ENCODE peak calls at places on chromosomes 5 and 9, in seven cellular contexts. K is spleen, E is HCT116, I is suprapubic skin, M is SJSA1, R is thyroid gland, D is ovary. Q is an unnamed sample.

GRCh38 chr5:137890850-137891249 is 1.6 kb downstream of the PKD2L2 start:
- DNase-seq in I (no peak), D (no peak), M (no peak), R (no peak), K (no peak), E (no peak), Q (no peak)

GRCh38 chr5:157911568-157911967 is 52.6 kb upstream of the CLINT1 start:
- DNase-seq in M (no peak), R (no peak), K (no peak), I (no peak), E (no peak), D (no peak), Q (no peak)

GRCh38 chr5:55160493-55161209 is 680 bp downstream of the GPX8 start:
- DNase-seq in R (peak; percentile 79), K (no peak), I (no peak), M (peak; percentile 81), D (no peak), E (peak; percentile 63), Q (no peak)

GRCh38 chr5:37565067-37565670 is 186.1 kb downstream of the WDR70 start:
- DNase-seq in E (no peak), K (no peak), M (no peak), R (no peak), D (no peak), I (no peak), Q (no peak)

GRCh38 chr9:114178756-114179450 is 23.6 kb downstream of the COL27A1 start:
- DNase-seq in D (peak; percentile 33), K (peak; percentile 22), M (no peak), R (no peak), I (no peak), E (no peak), Q (peak; percentile 52)

GRCh38 chr5:102536323-102536928 is 37.6 kb upstream of the SLCO6A1 start:
- DNase-seq in E (peak; percentile 7), I (no peak), R (no peak), K (no peak), D (no peak), M (peak; percentile 25), Q (no peak)

GRCh38 chr9:120617637-120617979 is 37.6 kb upstream of the CDK5RAP2 start:
- DNase-seq in D (no peak), K (no peak), M (no peak), E (no peak), R (no peak), I (no peak), Q (no peak)

GRCh38 chr9:134349941-134350340 is 23.7 kb downstream of the RXRA start:
- DNase-seq in M (no peak), K (no peak), D (no peak), R (no peak), I (no peak), E (no peak), Q (no peak)

GRCh38 chr5:177133845-177134652 is 476 bp downstream of the NSD1 start:
- DNase-seq in E (no peak), K (peak; percentile 93), I (no peak), D (peak; percentile 67), R (peak; percentile 59), M (peak; percentile 85), Q (peak; percentile 82)

GRCh38 chr5:969421-969839 is 39.2 kb upstream of the NKD2 start:
- DNase-seq in D (no peak), M (no peak), E (no peak), R (no peak), K (peak; percentile 39), I (no peak), Q (peak; percentile 49)

GRCh38 chr5:132238901-132239500 is 11.3 kb upstream of the P4HA2 start:
- DNase-seq in R (no peak), I (peak; percentile 52), E (no peak), K (peak; percentile 16), M (no peak), D (no peak), Q (peak; percentile 16)

GRCh38 chr5:67010684-67011409 is 185.8 kb downstream of the CD180 start:
- DNase-seq in E (no peak), K (no peak), D (no peak), M (peak; percentile 38), I (no peak), R (peak; percentile 48), Q (no peak)

GRCh38 chr5:80607832-80608231 is 37.8 kb upstream of the ANKRD34B start:
- DNase-seq in M (no peak), D (no peak), I (no peak), K (no peak), E (no peak), R (no peak), Q (no peak)

GRCh38 chr5:128645582-128645981 is 107.5 kb upstream of the FBN2 start:
- DNase-seq in I (no peak), D (no peak), R (no peak), K (no peak), M (no peak), E (no peak), Q (no peak)

DNA sequence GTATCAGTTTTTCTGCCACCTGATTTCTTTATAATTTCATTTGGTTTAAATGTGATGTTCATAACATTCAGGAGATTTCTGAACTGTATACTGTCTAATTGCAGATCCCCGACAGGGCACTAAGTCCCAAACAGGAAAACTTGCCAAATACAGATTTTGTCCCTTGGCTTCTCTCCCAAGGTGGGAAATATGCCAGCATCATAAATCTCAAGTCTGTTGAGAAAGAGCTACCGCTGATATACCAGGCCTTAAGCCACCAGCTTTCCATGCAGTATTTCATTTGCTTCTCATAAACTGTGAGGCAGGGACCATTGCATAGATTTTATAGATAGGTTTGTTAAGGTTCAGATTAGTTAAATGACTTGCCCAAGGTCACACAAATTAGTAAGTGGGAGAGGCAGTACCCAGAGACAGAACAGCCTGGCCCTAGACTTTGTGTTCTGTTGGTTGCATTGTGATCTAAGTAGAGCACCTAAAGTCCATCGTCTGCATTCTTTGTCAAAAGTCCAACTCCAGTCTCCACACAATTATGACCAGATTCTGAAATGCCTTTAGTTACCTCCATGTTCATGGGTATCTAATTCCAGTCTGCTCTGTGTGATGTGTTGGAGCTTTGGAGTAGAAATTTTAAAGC is 16.2 kb downstream of the GPR21 start:
- DNase-seq in K (no peak), D (no peak), E (no peak), R (peak; percentile 42), I (no peak), M (no peak), Q (no peak)
- H3K4me1 ChIP-seq in K (peaks cover 9% of the 10 kb centered on the region), D (peaks cover 10% of the 10 kb centered on the region), E (no peaks in the 10 kb centered on the region), R (peaks cover 67% of the 10 kb centered on the region), I (peaks cover 9% of the 10 kb centered on the region), M (peaks cover under 1% of the 10 kb centered on the region), Q (peaks cover 23% of the 10 kb centered on the region)

GRCh38 chr9:29129763-29130162 is 1556.5 kb upstream of the C9orf72 start:
- DNase-seq in K (no peak), R (no peak), E (no peak), M (no peak), D (no peak), I (no peak), Q (no peak)
- H3K9me3 ChIP-seq in K (peaks cover 63% of the 10 kb centered on the region), R (no peaks in the 10 kb centered on the region), E (peaks cover 15% of the 10 kb centered on the region), M (no peaks in the 10 kb centered on the region), D (no peaks in the 10 kb centered on the region), I (peaks cover 13% of the 10 kb centered on the region), Q (no peaks in the 10 kb centered on the region)

GRCh38 chr5:169531631-169532030 is 51.9 kb upstream of the SPDL1 start:
- DNase-seq in E (no peak), K (no peak), D (no peak), I (no peak), M (no peak), R (no peak), Q (no peak)
- H3K27ac ChIP-seq in E (no peak overlapping the region), K (no peak overlapping the region), D (no peak overlapping the region), I (no peak overlapping the region), M (no peak overlapping the region), R (no peak overlapping the region), Q (no peak overlapping the region)

GRCh38 chr5:139692605-139693340 is 44.6 kb downstream of the CXXC5 start:
- DNase-seq in K (peak; percentile 66), E (no peak), M (no peak), D (no peak), R (no peak), I (no peak), Q (peak; percentile 51)
- H3K4me1 ChIP-seq in K (peaks cover 33% of the 10 kb centered on the region), E (peaks cover 7% of the 10 kb centered on the region), M (peaks cover 48% of the 10 kb centered on the region), D (peaks cover 11% of the 10 kb centered on the region), R (peaks cover 60% of the 10 kb centered on the region), I (peaks cover 37% of the 10 kb centered on the region), Q (peaks cover 27% of the 10 kb centered on the region)

GRCh38 chr5:178827636-178828035 is 32.1 kb upstream of the ZNF354B start:
- DNase-seq in M (no peak), I (no peak), D (no peak), K (no peak), R (no peak), E (no peak), Q (no peak)
- H3K9me3 ChIP-seq in M (peaks cover 18% of the 10 kb centered on the region), I (no peaks in the 10 kb centered on the region), D (no peaks in the 10 kb centered on the region), K (no peaks in the 10 kb centered on the region), R (no peaks in the 10 kb centered on the region), E (no peaks in the 10 kb centered on the region), Q (no peaks in the 10 kb centered on the region)